ENCODE peak calls at places on chromosomes 2 and 18, in nine cellular contexts. R is A549, E is HCT116, O is stomach, G is astrocyte, F is ovary, T is breast epithelium, C is upper lobe of right lung, Q is right cardiac atrium. P is an unnamed sample.
A peak's percentile ranks its signal among the peaks of the same experiment; 100 is the strongest.

GRCh38 chr18:21834301-21834660 is 93.7 kb downstream of the MIB1 start:
- DNase-seq in R (no peak), E (no peak), O (no peak), G (no peak), F (no peak), T (no peak), C (no peak), Q (no peak), P (no peak)

GRCh38 chr2:162071016-162071415 is 3.0 kb downstream of the DPP4 start:
- DNase-seq in R (no peak), E (no peak), O (no peak), G (no peak), F (no peak), T (no peak), C (no peak), Q (no peak), P (no peak)

GRCh38 chr2:128637481-128638155 is 318.9 kb upstream of the HS6ST1 start:
- DNase-seq in R (no peak), E (no peak), O (no peak), G (no peak), F (no peak), T (peak; percentile 6), C (peak; percentile 20), Q (no peak), P (no peak)

GRCh38 chr2:158473719-158474392 is 17.1 kb downstream of the PKP4 start:
- DNase-seq in R (no peak), E (no peak), O (no peak), G (no peak), F (no peak), T (no peak), C (no peak), Q (no peak), P (no peak)

GRCh38 chr2:75982750-75983149 is 272.0 kb upstream of the GCFC2 start:
- DNase-seq in R (no peak), E (no peak), O (no peak), G (no peak), F (no peak), T (no peak), C (no peak), Q (no peak), P (no peak)

GRCh38 chr18:8870528-8870927 is 165.2 kb downstream of the MTCL1 start:
- DNase-seq in R (no peak), E (no peak), O (no peak), G (peak; percentile 22), F (no peak), T (no peak), C (no peak), Q (no peak), P (no peak)

GRCh38 chr2:46813046-46813445 is 102.6 kb downstream of the MCFD2 start:
- DNase-seq in R (no peak), E (no peak), O (no peak), G (no peak), F (peak; percentile 56), T (no peak), C (no peak), Q (peak; percentile 94), P (no peak)

GRCh38 chr2:225771691-225772090 is 372.2 kb downstream of the NYAP2 start:
- DNase-seq in R (no peak), E (no peak), O (no peak), G (no peak), F (no peak), T (no peak), C (no peak), Q (no peak), P (no peak)

GRCh38 chr2:48574353-48575290 is 43.0 kb upstream of the GTF2A1L start:
- DNase-seq in R (no peak), E (no peak), O (no peak), G (no peak), F (no peak), T (no peak), C (no peak), Q (no peak), P (no peak)

GRCh38 chr2:215137741-215138340 is 585 bp downstream of the ABCA12 start:
- DNase-seq in R (no peak), E (peak; percentile 43), O (no peak), G (peak; percentile 55), F (no peak), T (no peak), C (no peak), Q (no peak), P (no peak)

GRCh38 chr2:47303341-47304148 is 99.4 kb upstream of the MSH2 start:
- DNase-seq in R (no peak), E (no peak), O (no peak), G (no peak), F (no peak), T (no peak), C (no peak), Q (no peak), P (no peak)

GRCh38 chr2:97905294-97905693 is 90.5 kb downstream of the TMEM131 start:
- DNase-seq in R (no peak), E (no peak), O (no peak), G (no peak), F (no peak), T (no peak), C (no peak), Q (no peak), P (no peak)

GRCh38 chr2:188725981-188726380 is 248.2 kb upstream of the COL3A1 start:
- DNase-seq in R (no peak), E (no peak), O (no peak), G (peak; percentile 82), F (no peak), T (no peak), C (no peak), Q (no peak), P (no peak)

GRCh38 chr2:6011871-6012380 is 319.7 kb downstream of the SOX11 start:
- DNase-seq in R (no peak), E (no peak), O (no peak), G (no peak), F (no peak), T (no peak), C (no peak), Q (no peak), P (no peak)

GRCh38 chr2:49687873-49688272 is 533.6 kb upstream of the FSHR start:
- DNase-seq in R (no peak), E (no peak), O (no peak), G (no peak), F (no peak), T (no peak), C (no peak), Q (no peak), P (no peak)

GRCh38 chr2:90207454-90208058 is 1516.1 kb downstream of the RPIA start:
- DNase-seq in R (peak; percentile 31), E (no peak), O (no peak), G (no peak), F (no peak), T (no peak), C (no peak), Q (no peak), P (no peak)

GRCh38 chr2:240567137-240567871 is 980 bp upstream of the RNPEPL1 start:
- DNase-seq in R (no peak), E (no peak), O (peak; percentile 42), G (no peak), F (peak; percentile 35), T (peak; percentile 49), C (peak; percentile 65), Q (peak; percentile 60), P (peak; percentile 49)

GRCh38 chr2:15369129-15369528 is 192.0 kb downstream of the NBAS start:
- DNase-seq in R (no peak), E (no peak), O (no peak), G (no peak), F (no peak), T (no peak), C (no peak), Q (no peak), P (no peak)

GRCh38 chr2:151523825-151524224 is 114.1 kb downstream of the RIF1 start:
- DNase-seq in R (peak; percentile 2), E (no peak), O (no peak), G (peak; percentile 3), F (no peak), T (no peak), C (no peak), Q (no peak), P (no peak)

GRCh38 chr18:26656401-26656943 is 108.1 kb upstream of the KCTD1 start:
- DNase-seq in R (no peak), E (no peak), O (no peak), G (no peak), F (no peak), T (no peak), C (peak; percentile 70), Q (no peak), P (no peak)

DNA sequence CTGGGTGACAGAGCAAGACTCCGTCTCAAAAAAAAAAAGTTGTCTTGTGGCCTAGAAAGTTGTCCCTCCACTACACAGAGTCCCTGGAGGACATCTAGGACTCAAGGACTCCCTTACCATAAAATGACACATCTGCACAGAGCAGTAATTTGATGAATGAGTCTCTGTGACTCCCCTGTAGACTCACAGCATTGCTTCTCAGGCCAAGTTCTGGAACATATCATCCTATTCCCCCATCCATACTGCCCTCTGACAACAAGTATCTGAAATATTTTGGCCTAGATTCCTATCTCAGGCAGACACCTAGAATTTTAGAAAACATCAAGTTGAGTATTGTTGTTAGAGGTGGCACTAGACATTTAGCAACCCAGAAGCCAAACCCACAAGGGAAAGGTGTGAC is 97.8 kb upstream of the ATP8B1 start:
- DNase-seq in R (no peak), E (no peak), O (no peak), G (no peak), F (no peak), T (no peak), C (no peak), Q (no peak), P (no peak)
- H3K27ac ChIP-seq in R (peak overlapping the region; percentile 98), E (no peak overlapping the region), O (no peak overlapping the region), G (no peak overlapping the region), F (no peak overlapping the region), T (no peak overlapping the region), C (no peak overlapping the region), Q (no peak overlapping the region), P (no peak overlapping the region)

GRCh38 chr2:127410871-127411396 is 7.3 kb upstream of the PROC start:
- DNase-seq in R (peak; percentile 85), E (no peak), O (peak; percentile 29), G (peak; percentile 49), F (no peak), T (no peak), C (peak; percentile 55), Q (no peak), P (no peak)
- H3K4me3 ChIP-seq in R (no peak overlapping the region), E (no peak overlapping the region), O (no peak overlapping the region), G (peak overlapping the region; percentile 14), F (no peak overlapping the region), T (peak overlapping the region; percentile 4), C (no peak overlapping the region), Q (no peak overlapping the region), P (no peak overlapping the region)

DNA sequence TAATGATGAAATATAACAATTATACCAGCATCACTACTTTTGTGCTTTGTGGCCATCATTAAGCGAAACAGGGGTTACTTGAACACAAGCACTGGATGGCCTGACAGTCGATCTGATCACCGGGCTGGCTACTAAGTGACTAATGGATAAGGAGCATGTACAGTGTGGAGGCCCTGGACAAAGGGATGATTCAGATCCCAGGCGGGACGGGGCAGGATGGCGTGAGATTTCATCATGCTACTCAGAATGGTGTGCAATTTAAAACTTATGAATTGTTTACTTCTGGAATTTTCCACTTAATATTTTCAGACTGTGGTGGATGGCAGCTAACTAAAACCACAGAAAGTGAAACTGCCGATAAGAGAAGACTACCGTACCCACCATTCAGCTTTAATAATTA is 7.0 kb upstream of the CLIP4 start:
- DNase-seq in R (peak; percentile 90), E (peak; percentile 87), O (no peak), G (peak; percentile 95), F (no peak), T (no peak), C (no peak), Q (no peak), P (no peak)
- H3K27ac ChIP-seq in R (peak overlapping the region; percentile 83), E (no peak overlapping the region), O (no peak overlapping the region), G (peak overlapping the region; percentile 82), F (no peak overlapping the region), T (peak overlapping the region; percentile 56), C (no peak overlapping the region), Q (no peak overlapping the region), P (no peak overlapping the region)

GRCh38 chr18:58224425-58224750 is 180.4 kb downstream of the NEDD4L start:
- DNase-seq in R (no peak), E (no peak), O (no peak), G (peak; percentile 52), F (no peak), T (no peak), C (no peak), Q (no peak), P (no peak)
- H3K4me3 ChIP-seq in R (peak overlapping the region; percentile 45), E (peak overlapping the region; percentile 57), O (peak overlapping the region; percentile 12), G (peak overlapping the region; percentile 85), F (no peak overlapping the region), T (peak overlapping the region; percentile 52), C (peak overlapping the region; percentile 44), Q (no peak overlapping the region), P (no peak overlapping the region)